ENCODE peak calls at places on chromosomes 7 and 10, in seven cellular contexts. X, F, O, A, D, G and P are unnamed samples.

GRCh38 chr7:110771717-110772116 is 319.2 kb upstream of the LRRN3 start:
- DNase-seq in A (no peak), F (no peak), G (no peak), X (no peak), D (no peak), O (no peak), P (no peak)

GRCh38 chr7:119623427-119623826 is 649.5 kb upstream of the KCND2 start:
- DNase-seq in D (no peak), X (no peak), F (no peak), A (no peak), G (no peak), O (no peak), P (no peak)

GRCh38 chr7:116674508-116675173 is 2.6 kb downstream of the MET start:
- DNase-seq in O (no peak), G (peak), F (peak), X (no peak), D (no peak), A (no peak), P (no peak)

GRCh38 chr7:5226921-5227785 is 37.1 kb downstream of the WIPI2 start:
- DNase-seq in G (no peak), D (no peak), O (no peak), F (no peak), A (peak), X (no peak), P (no peak)

GRCh38 chr10:1364151-1364910 is 308.1 kb downstream of the WDR37 start:
- DNase-seq in F (no peak), X (no peak), D (peak), G (no peak), O (no peak), A (no peak), P (no peak)

GRCh38 chr10:36224431-36224985 is 582.4 kb upstream of the FZD8 start:
- DNase-seq in X (peak), A (no peak), O (no peak), G (peak), F (no peak), D (no peak), P (no peak)

GRCh38 chr7:46775776-46776175 is 806.1 kb downstream of the TNS3 start:
- DNase-seq in O (no peak), F (no peak), D (no peak), G (no peak), A (no peak), X (no peak), P (no peak)

GRCh38 chr10:60310746-60311145 is 78.9 kb downstream of the ANK3 start:
- DNase-seq in X (no peak), A (no peak), G (no peak), D (no peak), O (no peak), F (peak), P (no peak)

GRCh38 chr7:96402913-96403312 is 81.0 kb upstream of the SLC25A13 start:
- DNase-seq in F (no peak), X (no peak), G (no peak), D (no peak), O (no peak), A (no peak), P (no peak)

GRCh38 chr7:134034652-134035051 is 92.5 kb upstream of the LRGUK start:
- DNase-seq in O (no peak), X (no peak), A (no peak), D (no peak), G (no peak), F (no peak), P (no peak)

GRCh38 chr7:104790440-104790839 is 223.6 kb upstream of the KMT2E start:
- DNase-seq in G (no peak), O (no peak), D (no peak), F (no peak), A (no peak), X (peak), P (no peak)

GRCh38 chr10:49254556-49255318 is 44.2 kb upstream of the C10orf71 start:
- DNase-seq in D (no peak), A (no peak), X (no peak), O (no peak), F (no peak), G (no peak), P (no peak)

GRCh38 chr10:131184503-131184902 is 127.0 kb downstream of the TCERG1L start:
- DNase-seq in O (no peak), D (no peak), A (peak), F (no peak), G (no peak), X (no peak), P (no peak)

GRCh38 chr7:159039716-159040115 is 105.0 kb downstream of the VIPR2 start:
- DNase-seq in G (no peak), A (no peak), D (peak), F (no peak), X (no peak), O (no peak), P (no peak)

GRCh38 chr10:34280599-34281374 is 534.3 kb downstream of the PARD3 start:
- DNase-seq in F (peak), G (peak), X (peak), O (no peak), D (peak), A (no peak), P (no peak)

DNA sequence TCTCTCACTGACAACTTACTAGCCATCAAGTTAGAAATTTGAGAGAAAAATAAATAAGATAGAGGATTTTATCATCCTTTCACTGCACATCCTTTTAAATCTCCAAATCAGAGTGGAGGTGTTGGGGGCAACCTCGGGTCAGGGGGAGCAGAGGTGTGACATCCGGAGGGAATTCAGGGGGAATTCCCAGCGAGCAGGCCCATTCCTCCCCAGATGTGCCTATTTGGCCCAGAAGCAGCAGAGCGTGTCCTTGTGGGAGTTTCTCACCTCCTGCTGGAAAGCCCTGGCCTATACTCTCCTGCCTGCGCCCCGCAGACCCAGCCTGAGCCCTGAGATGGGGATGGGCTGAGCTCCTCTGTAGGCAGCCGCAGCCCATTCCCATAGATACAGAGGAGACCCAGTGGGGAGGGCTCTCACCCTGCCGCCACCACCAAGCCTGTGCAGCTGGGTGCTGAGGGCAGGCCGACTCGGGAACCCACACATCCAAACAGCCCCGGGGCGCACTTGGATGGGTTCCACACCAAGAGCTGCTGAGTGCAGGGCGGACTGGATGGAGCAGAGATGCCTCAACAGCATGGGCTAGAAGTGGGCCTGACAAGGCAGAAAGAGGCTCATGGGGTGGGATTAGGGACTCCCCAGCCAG is 124.5 kb downstream of the CXCL12 start:
- DNase-seq in X (no peak), G (no peak), A (no peak), D (no peak), F (no peak), O (no peak), P (no peak)
- H3K27ac ChIP-seq in X (no peak), G (no peak), A (no peak), D (no peak), F (no peak), O (no peak), P (no peak)

GRCh38 chr7:129453510-129454248 is 19.4 kb downstream of the STRIP2 start:
- DNase-seq in F (no peak), X (no peak), G (no peak), D (no peak), A (no peak), O (peak), P (no peak)
- H3K27ac ChIP-seq in F (no peak), X (no peak), G (no peak), D (no peak), A (no peak), O (no peak), P (no peak)

GRCh38 chr10:102153093-102153620 is 968 bp downstream of the NOLC1 start:
- DNase-seq in F (no peak), O (no peak), D (no peak), G (no peak), A (no peak), X (no peak), P (no peak)
- H3K27ac ChIP-seq in F (no peak), O (no peak), D (peak), G (peak), A (no peak), X (peak), P (no peak)

GRCh38 chr7:25664593-25664992 is 436.3 kb upstream of the NPVF start:
- DNase-seq in A (no peak), D (no peak), X (no peak), O (no peak), F (no peak), G (no peak), P (no peak)

GRCh38 chr7:25663877-25664276 is 435.6 kb upstream of the NPVF start:
- DNase-seq in D (no peak), X (no peak), A (no peak), G (no peak), F (no peak), O (no peak), P (no peak)

GRCh38 chr7:25665903-25666670 is 437.8 kb upstream of the NPVF start:
- DNase-seq in D (peak), A (no peak), X (no peak), F (no peak), O (no peak), G (no peak), P (no peak)

GRCh38 chr7:25665346-25665745 is 437.1 kb upstream of the NPVF start:
- DNase-seq in G (no peak), F (no peak), D (peak), O (no peak), A (no peak), X (no peak), P (no peak)

DNA sequence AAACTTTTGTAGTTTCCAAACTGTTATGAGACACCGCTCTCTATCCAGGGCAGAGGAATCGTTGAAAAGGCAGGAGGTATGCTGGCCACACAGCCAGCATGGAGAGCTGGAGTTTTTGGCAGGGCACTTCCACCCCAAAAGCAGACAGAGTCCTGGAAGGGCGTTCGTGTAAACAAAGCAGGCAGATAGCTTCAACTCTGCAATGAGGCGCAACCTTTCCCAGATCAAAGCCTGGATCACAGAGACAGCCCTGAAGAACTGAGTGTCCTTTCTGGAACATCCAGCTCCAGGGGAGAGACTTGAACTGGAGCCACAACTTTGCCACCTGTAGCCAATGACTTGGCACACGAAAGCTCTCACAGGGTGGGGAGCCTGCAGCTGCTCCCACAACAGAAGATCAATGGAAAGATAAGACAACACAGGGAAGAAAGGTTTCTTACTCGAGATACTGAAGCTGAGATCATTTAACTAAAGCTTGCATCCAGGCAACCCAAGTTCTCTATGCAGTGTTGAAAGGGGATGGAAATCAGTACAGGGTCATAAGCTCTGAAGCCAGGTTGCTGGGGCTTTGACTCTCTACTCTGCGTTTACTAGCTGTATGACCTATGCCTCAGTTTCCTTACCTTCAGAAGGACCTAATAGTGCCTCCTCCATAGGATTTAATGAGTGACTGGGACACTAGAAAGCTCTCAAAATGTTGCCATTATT is 434.7 kb upstream of the NPVF start:
- DNase-seq in F (no peak), A (no peak), G (no peak), X (no peak), O (peak), D (peak), P (no peak)
- H3K27ac ChIP-seq in F (no peak), A (no peak), G (no peak), X (no peak), O (peak), D (peak), P (no peak)

GRCh38 chr10:29922904-29923303 is 136.5 kb downstream of the JCAD start:
- DNase-seq in A (no peak), F (no peak), X (no peak), G (peak), D (peak), O (no peak), P (no peak)
- H3K27ac ChIP-seq in A (no peak), F (no peak), X (no peak), G (no peak), D (peak), O (no peak), P (no peak)

GRCh38 chr7:20438665-20439376 is 108.1 kb downstream of the ITGB8 start:
- DNase-seq in F (no peak), O (no peak), A (no peak), X (no peak), G (no peak), D (no peak), P (no peak)

GRCh38 chr7:20438248-20438647 is 107.5 kb downstream of the ITGB8 start:
- DNase-seq in A (no peak), O (no peak), D (no peak), X (no peak), F (no peak), G (no peak), P (no peak)

GRCh38 chr7:20440472-20441105 is 109.9 kb downstream of the ITGB8 start:
- DNase-seq in F (peak), A (no peak), G (no peak), D (no peak), X (peak), O (no peak), P (no peak)

GRCh38 chr7:20439786-20440185 is 109.1 kb downstream of the ITGB8 start:
- DNase-seq in A (peak), G (no peak), F (no peak), X (no peak), D (no peak), O (no peak), P (no peak)

DNA sequence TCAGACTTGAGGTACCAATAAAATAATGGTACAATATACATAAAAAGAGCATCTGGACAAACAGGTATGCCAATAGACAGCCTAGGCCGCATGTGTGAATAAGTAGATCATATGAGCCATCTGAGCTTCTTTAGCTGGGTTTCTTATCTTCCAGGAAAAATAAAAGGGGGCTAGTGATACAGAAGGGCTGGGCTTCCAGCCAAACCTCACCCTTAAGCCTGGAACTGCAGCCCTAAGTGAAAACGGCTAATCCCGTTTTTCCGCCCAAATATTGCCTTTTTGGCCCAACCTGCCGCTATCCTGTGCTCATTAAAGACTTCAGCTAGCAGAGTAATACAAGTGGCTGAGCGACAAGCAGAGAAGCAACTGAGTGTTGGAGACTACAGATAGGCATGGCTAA is 108.7 kb downstream of the ITGB8 start:
- DNase-seq in A (no peak), D (no peak), X (no peak), F (no peak), O (no peak), G (no peak), P (no peak)
- H3K27ac ChIP-seq in A (no peak), D (no peak), X (no peak), F (no peak), O (no peak), G (no peak), P (no peak)

GRCh38 chr7:84025332-84025927 is 169.2 kb downstream of the SEMA3A start:
- DNase-seq in D (peak), A (no peak), G (peak), X (peak), O (no peak), F (peak), P (no peak)

GRCh38 chr7:84017653-84018052 is 176.9 kb downstream of the SEMA3A start:
- DNase-seq in A (no peak), D (no peak), F (peak), X (no peak), G (peak), O (no peak), P (no peak)

GRCh38 chr7:84022009-84022408 is 172.6 kb downstream of the SEMA3A start:
- DNase-seq in O (no peak), A (no peak), F (no peak), D (no peak), G (no peak), X (no peak), P (no peak)

GRCh38 chr7:84022686-84023308 is 171.8 kb downstream of the SEMA3A start:
- DNase-seq in D (no peak), X (no peak), A (no peak), F (no peak), O (no peak), G (peak), P (no peak)

DNA sequence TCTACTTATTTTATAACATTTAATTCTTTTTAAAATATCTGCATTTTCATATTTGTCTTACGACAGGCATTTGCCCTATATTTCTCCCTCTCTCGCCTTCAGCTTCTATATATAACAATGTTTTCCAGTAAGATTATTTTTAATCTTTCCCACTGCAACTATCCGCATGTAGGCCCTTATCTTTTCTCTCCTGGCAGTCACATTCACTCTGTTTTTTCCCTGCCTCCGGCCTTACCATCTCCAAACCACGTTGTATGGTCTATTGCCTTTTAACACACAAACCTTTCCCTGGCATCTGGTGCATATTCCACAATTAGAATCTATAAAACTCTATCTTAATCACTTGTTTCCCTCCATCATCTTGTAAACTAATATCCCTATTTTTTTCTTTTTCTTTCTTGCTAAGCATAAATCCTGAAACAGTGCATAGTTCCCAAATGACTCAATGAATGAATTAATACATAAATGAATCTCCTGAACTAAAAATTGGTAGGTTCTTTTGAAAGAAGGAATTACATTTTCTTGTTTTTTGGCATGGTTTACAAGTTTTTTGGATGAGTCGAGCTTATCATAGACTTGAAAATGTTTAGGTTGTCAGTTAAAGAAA is 173.2 kb downstream of the SEMA3A start:
- DNase-seq in F (no peak), A (no peak), D (no peak), X (peak), O (no peak), G (peak), P (no peak)
- H3K27ac ChIP-seq in F (no peak), A (no peak), D (no peak), X (peak), O (no peak), G (peak), P (no peak)

DNA sequence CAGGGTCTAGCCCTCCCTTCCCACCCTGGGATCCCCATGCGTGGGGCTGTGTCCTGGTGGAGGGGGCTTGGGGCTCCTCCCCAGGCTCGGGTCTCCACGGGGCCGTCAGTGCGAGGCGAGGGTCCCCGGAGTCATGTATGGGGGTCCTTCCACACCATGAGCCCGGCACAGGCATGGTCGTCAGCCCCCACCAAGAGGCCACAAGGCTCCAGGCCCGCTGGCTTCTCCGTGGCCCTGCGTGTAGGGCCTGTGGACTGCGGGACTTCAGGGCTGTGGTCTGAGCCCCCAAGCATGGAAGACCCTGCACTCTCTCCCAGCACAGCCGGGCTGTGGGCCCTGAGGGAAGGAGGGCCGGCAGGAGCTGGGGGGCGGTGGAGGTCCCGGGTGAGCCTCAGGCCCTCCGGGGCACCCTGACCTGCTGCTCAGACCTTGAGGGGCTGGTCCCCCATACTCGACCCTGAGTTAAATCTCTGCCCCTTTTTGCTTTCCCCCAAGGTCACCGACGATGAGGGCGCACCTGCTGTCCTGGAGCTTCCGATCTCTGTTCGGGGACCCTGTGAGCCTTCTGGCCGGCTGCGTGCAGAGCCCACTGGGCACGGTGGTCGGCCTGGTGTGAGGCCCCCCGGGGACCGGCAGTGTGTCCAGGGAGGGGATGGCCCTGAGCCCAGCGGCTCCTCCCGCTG is 19.7 kb downstream of the PWWP2B start:
- DNase-seq in O (no peak), D (no peak), G (no peak), A (peak), F (no peak), X (no peak), P (no peak)
- H3K27ac ChIP-seq in O (no peak), D (no peak), G (no peak), A (no peak), F (no peak), X (no peak), P (peak)

GRCh38 chr10:59098387-59098786 is 78.1 kb upstream of the PHYHIPL start:
- DNase-seq in G (peak), D (no peak), X (peak), F (no peak), O (peak), A (no peak), P (no peak)
- H3K27ac ChIP-seq in G (no peak), D (no peak), X (no peak), F (no peak), O (no peak), A (no peak), P (no peak)